ENCODE peak calls at places on chromosomes 2 and 18, in eight cellular contexts. D is PC-9, G is stomach, M is WERI-Rb-1, Q is breast epithelium, R is cardiac fibroblast, E is tibial nerve, O is foreskin fibroblast. Z is an unnamed sample.

GRCh38 chr18:31510319-31510718 is 12.3 kb downstream of the DSG2 start:
- DNase-seq in D (no peak), G (no peak), M (no peak), Q (no peak), R (no peak), E (no peak), O (no peak), Z (no peak)

GRCh38 chr2:101265893-101266499 is 13.3 kb downstream of the CNOT11 start:
- DNase-seq in D (peak), G (peak), M (no peak), Q (no peak), R (no peak), E (no peak), O (no peak), Z (no peak)

GRCh38 chr2:146870691-146871090 is 974.1 kb upstream of the ACVR2A start:
- DNase-seq in D (no peak), G (no peak), M (no peak), Q (no peak), R (no peak), E (no peak), O (peak), Z (no peak)

GRCh38 chr18:40355701-40356100 is 1599.3 kb upstream of the PIK3C3 start:
- DNase-seq in D (no peak), G (no peak), M (no peak), Q (no peak), R (peak), E (no peak), O (peak), Z (no peak)

GRCh38 chr2:176682278-176682677 is 413.0 kb downstream of the MTX2 start:
- DNase-seq in D (no peak), G (no peak), M (no peak), Q (no peak), R (peak), E (no peak), O (no peak), Z (no peak)

GRCh38 chr2:149686677-149687427 is 99.3 kb upstream of the MMADHC start:
- DNase-seq in D (no peak), G (no peak), M (no peak), Q (no peak), R (no peak), E (no peak), O (no peak), Z (no peak)

GRCh38 chr2:101089419-101089818 is 61.8 kb downstream of the TBC1D8 start:
- DNase-seq in D (no peak), G (no peak), M (no peak), Q (no peak), R (no peak), E (no peak), O (peak), Z (no peak)

GRCh38 chr18:77086656-77087390 is 45.8 kb downstream of the MBP start:
- DNase-seq in D (peak), G (no peak), M (no peak), Q (no peak), R (peak), E (no peak), O (peak), Z (no peak)

GRCh38 chr2:209162129-209162528 is 261.7 kb upstream of the MAP2 start:
- DNase-seq in D (no peak), G (no peak), M (no peak), Q (no peak), R (no peak), E (no peak), O (no peak), Z (no peak)

GRCh38 chr2:176879596-176879995 is 333.0 kb upstream of the HNRNPA3 start:
- DNase-seq in D (no peak), G (no peak), M (no peak), Q (no peak), R (no peak), E (no peak), O (no peak), Z (no peak)

GRCh38 chr2:134728163-134728562 is 9.4 kb upstream of the TMEM163 start:
- DNase-seq in D (no peak), G (no peak), M (no peak), Q (no peak), R (no peak), E (no peak), O (no peak), Z (no peak)

GRCh38 chr2:190763901-190764514 is 115.1 kb downstream of the NAB1 start:
- DNase-seq in D (no peak), G (no peak), M (no peak), Q (no peak), R (peak), E (no peak), O (peak), Z (no peak)

GRCh38 chr2:227766361-227766883 is 20.7 kb downstream of the SCYGR8 start:
- DNase-seq in D (peak), G (peak), M (peak), Q (peak), R (peak), E (peak), O (peak), Z (peak)

DNA sequence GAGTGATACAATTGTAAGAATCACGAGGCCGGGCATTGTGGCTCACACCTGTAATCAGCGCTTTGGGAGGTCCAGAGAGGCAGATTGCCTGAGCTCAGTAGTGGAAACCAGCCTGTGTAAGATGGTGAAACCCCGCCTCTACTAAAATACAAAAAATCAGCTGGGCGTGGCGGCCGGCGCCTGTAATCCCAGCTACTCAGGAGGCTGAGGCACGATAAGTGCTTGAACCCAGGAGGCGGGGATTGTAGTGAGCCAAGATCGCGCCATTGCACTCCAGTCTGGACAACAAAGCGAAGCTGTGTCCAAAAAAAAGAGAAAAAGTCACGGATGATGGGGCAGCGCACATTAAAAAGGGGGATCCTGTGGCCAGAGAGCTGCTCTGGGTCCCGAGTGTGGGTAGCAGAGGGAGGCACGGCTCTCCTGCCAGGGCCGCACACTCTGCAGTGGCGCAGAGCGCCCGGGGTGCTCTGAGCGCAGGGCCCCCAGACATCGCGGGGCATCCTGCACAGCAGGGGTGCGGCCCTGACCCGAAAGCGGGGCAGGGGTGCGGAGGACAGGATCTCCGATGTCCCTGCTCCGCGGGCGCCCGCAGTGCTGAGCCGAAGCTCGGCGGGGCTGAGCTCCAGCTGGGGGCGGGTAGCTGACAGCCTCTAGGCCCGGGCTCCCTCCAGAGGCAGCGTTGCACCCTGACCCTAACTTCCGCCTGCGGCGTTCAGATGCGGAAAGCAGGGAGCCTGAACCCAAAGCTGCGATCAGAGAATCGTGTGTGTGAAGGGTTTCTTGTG is 30.4 kb upstream of the RAB6D start:
- DNase-seq in D (peak), G (no peak), M (no peak), Q (no peak), R (no peak), E (no peak), O (peak), Z (no peak)
- TF ChIP-seq CTCF in D (no peak), G (no peak), M (no peak), Q (no peak), R (no peak), E (no peak), O (no peak), Z (no peak)

GRCh38 chr18:24140697-24141096 is 1.8 kb downstream of the CABYR start:
- DNase-seq in D (no peak), G (no peak), M (no peak), Q (no peak), R (no peak), E (no peak), O (no peak), Z (no peak)
- TF ChIP-seq CTCF in D (no peak), G (no peak), M (no peak), Q (no peak), R (no peak), E (no peak), O (no peak), Z (no peak)

GRCh38 chr2:70985283-70985688 is 6.9 kb downstream of the ANKRD53 start:
- DNase-seq in D (no peak), G (no peak), M (no peak), Q (peak), R (no peak), E (no peak), O (no peak), Z (no peak)

GRCh38 chr2:70983506-70984227 is 5.2 kb downstream of the ANKRD53 start:
- DNase-seq in D (no peak), G (peak), M (peak), Q (peak), R (no peak), E (no peak), O (no peak), Z (no peak)

GRCh38 chr2:70985956-70986355 is 7.5 kb downstream of the ANKRD53 start:
- DNase-seq in D (no peak), G (no peak), M (no peak), Q (peak), R (no peak), E (no peak), O (no peak), Z (no peak)

GRCh38 chr2:70984228-70984575 is 5.8 kb downstream of the ANKRD53 start:
- DNase-seq in D (no peak), G (no peak), M (no peak), Q (no peak), R (no peak), E (no peak), O (no peak), Z (no peak)

DNA sequence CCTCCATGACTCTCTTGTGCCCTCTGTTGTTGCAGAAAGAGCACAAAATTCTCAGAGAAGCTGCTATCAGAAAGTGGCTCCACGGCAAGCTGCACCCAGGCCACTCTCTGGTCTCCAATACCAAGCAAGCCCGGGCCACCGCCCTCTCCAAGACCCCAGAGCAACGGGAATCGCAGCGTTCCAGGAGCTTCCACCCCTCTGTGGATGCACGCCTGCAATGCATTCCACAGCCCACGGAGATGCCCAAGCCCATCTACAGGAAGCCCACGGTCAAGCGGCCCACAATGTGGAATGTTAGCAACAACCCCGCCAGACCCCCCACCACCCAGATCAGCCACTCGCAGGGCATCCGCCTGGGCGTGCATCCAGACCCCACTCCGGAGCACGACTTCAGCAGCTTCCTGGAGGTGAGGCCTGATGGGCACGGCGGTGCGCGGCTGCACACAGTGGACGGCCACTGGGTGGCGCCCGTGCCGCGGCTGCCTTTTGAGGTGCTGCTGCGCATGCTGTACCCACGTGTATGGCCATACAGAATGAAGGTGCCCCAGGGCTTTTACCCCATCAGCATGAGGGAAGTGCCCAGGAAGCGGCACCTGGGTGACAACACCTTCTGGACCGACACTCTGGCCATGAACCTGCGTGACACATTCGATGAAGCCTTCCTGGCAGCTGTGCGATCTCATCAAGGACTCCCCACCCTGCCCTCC is 6.3 kb downstream of the ANKRD53 start:
- DNase-seq in D (peak), G (peak), M (peak), Q (peak), R (peak), E (no peak), O (peak), Z (no peak)
- TF ChIP-seq CTCF in D (no peak), G (no peak), M (peak), Q (peak), R (peak), E (peak), O (peak), Z (peak)

GRCh38 chr2:86807121-86807461 is 16.4 kb upstream of the CD8A start:
- DNase-seq in D (no peak), G (no peak), M (no peak), Q (no peak), R (no peak), E (no peak), O (no peak), Z (no peak)

GRCh38 chr2:86808315-86809161 is 17.8 kb upstream of the CD8A start:
- DNase-seq in D (peak), G (peak), M (peak), Q (peak), R (peak), E (peak), O (peak), Z (peak)

GRCh38 chr2:86809481-86810121 is 18.9 kb upstream of the CD8A start:
- DNase-seq in D (no peak), G (no peak), M (no peak), Q (no peak), R (no peak), E (no peak), O (no peak), Z (no peak)

GRCh38 chr2:86806059-86806857 is 15.5 kb upstream of the CD8A start:
- DNase-seq in D (no peak), G (no peak), M (no peak), Q (no peak), R (no peak), E (no peak), O (no peak), Z (no peak)

DNA sequence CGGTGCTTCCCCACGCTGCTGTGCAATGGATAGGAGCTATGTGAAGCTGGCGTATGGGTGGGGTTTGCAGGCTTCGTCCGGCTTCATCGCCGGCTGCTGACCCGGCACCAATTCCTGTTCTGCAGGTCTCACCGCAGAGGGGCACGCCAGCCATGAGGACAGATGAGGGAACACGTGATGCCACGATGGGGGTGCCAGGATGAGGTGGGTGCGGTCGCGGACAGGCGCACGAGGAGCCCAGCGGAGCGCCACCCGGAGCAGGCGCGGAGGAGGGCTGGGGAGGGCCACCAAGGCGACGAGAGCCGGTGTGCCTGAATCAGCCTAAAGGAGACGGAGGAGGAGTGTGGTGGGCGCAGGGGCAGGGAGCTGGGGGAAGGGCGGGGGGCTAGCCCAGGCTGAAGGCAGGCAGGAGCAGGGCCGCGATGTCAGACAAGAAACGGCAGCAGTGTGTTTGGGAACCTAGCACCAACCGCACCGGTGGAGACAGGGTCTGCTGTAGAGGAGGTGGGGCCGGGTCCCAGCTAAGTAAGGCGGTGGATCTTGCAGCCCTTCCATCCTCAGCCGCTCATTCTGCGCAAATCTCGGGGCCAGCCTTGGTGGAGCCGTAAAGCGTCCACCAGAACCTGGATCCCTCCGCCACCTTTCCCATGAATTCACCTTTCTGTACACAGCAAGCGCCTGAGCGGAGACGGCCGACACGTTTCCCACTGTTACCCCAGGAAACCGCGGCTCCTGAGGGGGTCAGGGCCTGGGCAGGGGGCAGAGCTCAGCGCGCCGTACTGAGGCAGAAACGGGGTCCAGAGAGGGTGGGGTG is 17.0 kb upstream of the CD8A start:
- DNase-seq in D (peak), G (peak), M (peak), Q (no peak), R (peak), E (peak), O (peak), Z (no peak)
- TF ChIP-seq CTCF in D (no peak), G (no peak), M (no peak), Q (no peak), R (no peak), E (no peak), O (no peak), Z (no peak)

GRCh38 chr2:214410128-214410775 is 602 bp upstream of the VWC2L start:
- DNase-seq in D (no peak), G (no peak), M (no peak), Q (no peak), R (no peak), E (no peak), O (no peak), Z (no peak)
- TF ChIP-seq CTCF in D (no peak), G (no peak), M (no peak), Q (no peak), R (no peak), E (no peak), O (no peak), Z (no peak)

GRCh38 chr2:20595439-20596192 is 55.3 kb downstream of the HS1BP3 start:
- DNase-seq in D (peak), G (peak), M (peak), Q (peak), R (peak), E (no peak), O (peak), Z (no peak)
- TF ChIP-seq CTCF in D (no peak), G (no peak), M (no peak), Q (no peak), R (no peak), E (no peak), O (no peak), Z (no peak)

GRCh38 chr2:39851691-39852110 is 72.6 kb upstream of the THUMPD2 start:
- DNase-seq in D (no peak), G (no peak), M (no peak), Q (no peak), R (peak), E (no peak), O (peak), Z (no peak)
- TF ChIP-seq CTCF in D (no peak), G (no peak), M (peak), Q (no peak), R (peak), E (no peak), O (peak), Z (no peak)

GRCh38 chr2:132573444-132574007 is 96.5 kb downstream of the LYPD1 start:
- DNase-seq in D (no peak), G (no peak), M (no peak), Q (no peak), R (no peak), E (no peak), O (no peak), Z (no peak)
- TF ChIP-seq CTCF in D (no peak), G (no peak), M (no peak), Q (no peak), R (no peak), E (no peak), O (no peak), Z (no peak)

DNA sequence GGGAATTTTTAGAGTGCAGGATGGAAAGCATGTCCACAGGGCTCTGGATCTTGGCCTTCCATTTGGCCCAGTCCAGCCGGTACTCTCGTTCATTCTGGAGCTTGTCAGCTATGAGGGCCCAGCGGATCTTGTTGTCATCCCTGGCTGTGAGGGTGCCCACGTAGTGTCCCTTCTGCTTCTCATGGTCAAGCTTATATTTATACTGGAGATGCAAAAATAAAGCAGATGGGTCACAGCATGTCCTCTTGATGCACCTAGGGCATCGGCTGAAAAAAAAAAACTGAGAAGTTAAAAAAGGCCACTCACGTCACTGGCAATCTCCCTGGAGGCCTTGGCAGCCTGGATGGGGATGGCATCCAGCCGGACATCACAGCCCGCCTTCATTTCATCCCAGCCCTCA is 160.5 kb downstream of the RIF1 start:
- DNase-seq in D (no peak), G (no peak), M (no peak), Q (no peak), R (no peak), E (no peak), O (no peak), Z (no peak)
- TF ChIP-seq CTCF in D (no peak), G (no peak), M (no peak), Q (no peak), R (no peak), E (no peak), O (no peak), Z (no peak)

GRCh38 chr2:237309011-237309410 is 105.0 kb downstream of the COL6A3 start:
- DNase-seq in D (no peak), G (no peak), M (no peak), Q (no peak), R (peak), E (peak), O (no peak), Z (no peak)

GRCh38 chr2:237307495-237307894 is 106.5 kb downstream of the COL6A3 start:
- DNase-seq in D (no peak), G (no peak), M (no peak), Q (no peak), R (peak), E (no peak), O (no peak), Z (no peak)

GRCh38 chr2:237309416-237309815 is 104.5 kb downstream of the COL6A3 start:
- DNase-seq in D (no peak), G (no peak), M (no peak), Q (no peak), R (peak), E (no peak), O (no peak), Z (no peak)

GRCh38 chr2:237312021-237312755 is 101.8 kb downstream of the COL6A3 start:
- DNase-seq in D (no peak), G (no peak), M (no peak), Q (no peak), R (peak), E (no peak), O (peak), Z (no peak)

DNA sequence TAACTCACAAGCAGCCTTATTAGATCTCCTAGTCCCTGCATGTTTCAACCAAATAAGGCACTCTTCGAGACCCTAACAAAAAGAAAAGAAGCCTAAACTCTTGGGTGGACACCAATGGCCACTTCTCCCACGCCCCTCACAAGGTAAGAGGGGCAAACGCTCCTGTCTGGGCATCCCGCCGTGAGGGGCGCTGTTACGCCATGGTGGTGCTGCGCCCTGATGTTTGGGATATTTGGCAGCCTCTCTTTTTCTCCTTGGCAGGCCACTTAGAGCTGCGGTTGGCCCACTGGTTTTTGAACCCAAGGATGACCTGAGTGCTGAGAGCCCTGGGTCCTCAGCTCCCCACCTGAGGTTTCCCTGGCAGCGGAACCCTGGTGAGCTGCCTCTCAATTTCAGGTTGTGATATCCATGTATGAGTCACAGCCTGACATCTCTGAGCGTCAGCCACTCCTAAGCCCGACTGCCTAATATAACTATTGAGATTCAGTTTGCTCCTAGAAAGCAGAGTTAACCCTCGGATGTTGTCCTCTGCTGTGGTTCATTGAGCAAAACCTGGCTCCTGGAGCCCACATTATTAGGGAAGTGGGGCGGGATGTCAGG is 103.3 kb downstream of the COL6A3 start:
- DNase-seq in D (no peak), G (no peak), M (no peak), Q (no peak), R (peak), E (no peak), O (no peak), Z (no peak)
- TF ChIP-seq CTCF in D (no peak), G (no peak), M (no peak), Q (no peak), R (no peak), E (no peak), O (no peak), Z (no peak)